ENCODE peak calls at places on chromosomes 7 and 10, in eight cellular contexts. R is cardiac muscle cell, H is RWPE2, W is bronchial epithelial cell, A is transverse colon, S is astrocyte of the spinal cord, D is brain microvascular endothelial cell, F is astrocyte of the cerebellum. T is an unnamed sample.

GRCh38 chr7:79453558-79454324 is at the start of gene MAGI2:
- DNase-seq in W (peak; percentile 20), A (peak; percentile 63), D (peak; percentile 84), H (peak; percentile 41), S (peak; percentile 83), R (peak; percentile 78), F (no peak), T (no peak)

GRCh38 chr7:131111081-131111576 is 216.5 kb upstream of the MKLN1 start:
- DNase-seq in S (peak; percentile 70), F (no peak), H (no peak), W (peak; percentile 81), R (no peak), A (peak; percentile 15), D (peak; percentile 88), T (peak; percentile 56)

GRCh38 chr10:58746470-58747185 is 234.0 kb downstream of the BICC1 start:
- DNase-seq in W (no peak), F (peak; percentile 44), D (no peak), H (no peak), A (no peak), R (peak; percentile 19), S (no peak), T (no peak)

GRCh38 chr7:91082854-91083495 is 181.3 kb upstream of the FZD1 start:
- DNase-seq in W (peak; percentile 30), A (no peak), S (peak; percentile 59), R (peak; percentile 18), F (peak; percentile 48), H (no peak), D (no peak), T (no peak)

GRCh38 chr10:77844713-77845454 is 81.7 kb downstream of the DLG5 start:
- DNase-seq in R (no peak), F (peak; percentile 76), A (peak; percentile 66), H (peak; percentile 86), S (peak; percentile 82), D (peak; percentile 79), W (peak; percentile 89), T (peak; percentile 71)

GRCh38 chr10:5533098-5533731 is 8.5 kb downstream of the CALML3 start:
- DNase-seq in R (peak; percentile 17), W (no peak), D (no peak), A (peak; percentile 6), H (no peak), F (no peak), S (no peak), T (no peak)

GRCh38 chr7:156783864-156784263 is 109.1 kb downstream of the LMBR1 start:
- DNase-seq in H (no peak), R (no peak), D (no peak), S (peak; percentile 15), W (no peak), A (no peak), F (no peak), T (no peak)

GRCh38 chr7:35630573-35630972 is 64.4 kb downstream of the HERPUD2 start:
- DNase-seq in F (peak; percentile 33), R (no peak), W (peak; percentile 8), S (peak; percentile 64), H (no peak), A (no peak), D (peak; percentile 12), T (peak; percentile 14)

GRCh38 chr7:30652132-30652531 is 30.1 kb downstream of the CRHR2 start:
- DNase-seq in S (no peak), R (no peak), D (no peak), H (peak; percentile 25), A (no peak), W (no peak), F (no peak), T (no peak)

GRCh38 chr10:971150-971542 is 17.1 kb upstream of the GTPBP4 start:
- DNase-seq in W (no peak), D (no peak), H (no peak), R (no peak), S (no peak), A (no peak), F (no peak), T (no peak)

GRCh38 chr7:148987751-148988512 is 40.4 kb downstream of the PDIA4 start:
- DNase-seq in H (no peak), W (peak; percentile 39), S (no peak), A (no peak), F (no peak), R (peak; percentile 56), D (no peak), T (no peak)

GRCh38 chr7:100683659-100684533 is 10.2 kb downstream of the GIGYF1 start:
- DNase-seq in S (no peak), R (no peak), H (no peak), F (no peak), D (no peak), W (no peak), A (no peak), T (no peak)

GRCh38 chr7:156113733-156114132 is 301.5 kb upstream of the SHH start:
- DNase-seq in A (no peak), R (no peak), S (no peak), F (no peak), W (no peak), H (no peak), D (no peak), T (no peak)

GRCh38 chr10:7464703-7465102 is 53.9 kb upstream of the SFMBT2 start:
- DNase-seq in F (no peak), H (no peak), A (no peak), R (no peak), S (no peak), D (no peak), W (no peak), T (no peak)

GRCh38 chr7:3245721-3246120 is 55.3 kb upstream of the SDK1 start:
- DNase-seq in H (no peak), S (no peak), F (no peak), A (no peak), R (no peak), W (no peak), D (no peak), T (no peak)

GRCh38 chr7:150955519-150956394 is 22.4 kb downstream of the KCNH2 start:
- DNase-seq in D (no peak), H (no peak), F (no peak), W (no peak), R (peak; percentile 86), A (peak; percentile 60), S (no peak), T (no peak)

DNA sequence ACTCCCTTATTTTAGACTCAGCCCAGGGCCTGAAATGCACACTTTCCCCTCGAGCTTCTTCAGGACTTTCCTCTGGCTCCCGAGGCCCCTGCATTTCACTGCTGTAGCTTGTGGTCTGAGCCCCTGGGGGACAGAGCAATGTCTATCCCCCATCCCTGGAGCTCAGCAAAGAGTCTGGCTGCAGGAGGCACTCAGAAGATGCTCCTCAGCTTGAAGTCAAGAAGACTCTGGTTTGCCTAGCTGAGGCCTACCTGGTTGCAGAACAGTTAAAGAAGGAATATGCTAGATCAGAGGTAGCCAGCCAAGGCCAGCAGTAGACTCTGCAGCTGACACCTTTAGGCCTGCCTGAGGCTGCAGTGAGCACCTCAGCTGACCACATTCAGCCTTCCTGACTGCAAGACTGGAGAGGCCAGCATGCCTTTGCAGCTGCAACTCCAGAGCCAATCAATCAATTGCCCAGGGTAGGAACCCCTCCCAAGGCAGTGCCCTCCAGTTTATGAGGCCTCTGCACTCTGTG is 36.9 kb upstream of the IKZF1 start:
- DNase-seq in S (no peak), D (no peak), W (no peak), F (no peak), H (no peak), R (no peak), A (no peak), T (no peak)
- H3K4me3 ChIP-seq in S (no peak overlapping the region), D (no peak overlapping the region), W (no peak overlapping the region), F (no peak overlapping the region), H (no peak overlapping the region), R (no peak overlapping the region), A (no peak overlapping the region), T (no peak overlapping the region)

GRCh38 chr7:23012797-23013714 is 874 bp downstream of the HYCC1 start:
- DNase-seq in H (no peak), W (no peak), A (peak; percentile 15), F (no peak), S (peak; percentile 30), R (peak; percentile 55), D (peak; percentile 18), T (no peak)
- TF ChIP-seq CTCF in H (no peak), W (no peak), A (no peak), F (peak; percentile 1), S (peak; percentile 15), R (no peak), D (peak; percentile 31), T (no peak)

GRCh38 chr7:21430575-21430954 is 2.7 kb downstream of the SP4 start:
- DNase-seq in R (no peak), A (no peak), F (no peak), H (no peak), S (no peak), W (no peak), D (no peak), T (no peak)

GRCh38 chr7:21427861-21428641 is at the start of gene SP4:
- DNase-seq in S (peak; percentile 96), W (peak; percentile 82), A (peak; percentile 97), R (peak; percentile 96), F (peak; percentile 88), H (peak; percentile 96), D (peak; percentile 94), T (peak; percentile 52)

GRCh38 chr7:21428642-21428941 is 709 bp downstream of the SP4 start:
- DNase-seq in F (no peak), D (no peak), W (no peak), H (no peak), A (no peak), R (no peak), S (no peak), T (no peak)

GRCh38 chr7:21429786-21430574 is 2.1 kb downstream of the SP4 start:
- DNase-seq in W (no peak), F (no peak), H (no peak), A (no peak), D (no peak), S (no peak), R (no peak), T (no peak)

GRCh38 chr7:21429021-21429420 is 1.1 kb downstream of the SP4 start:
- DNase-seq in A (no peak), W (no peak), S (no peak), R (no peak), D (no peak), F (no peak), H (no peak), T (no peak)
- H3K4me3 ChIP-seq in A (peak overlapping the region; percentile 97), W (no peak overlapping the region), S (peak overlapping the region; percentile 72), R (peak overlapping the region; percentile 42), D (peak overlapping the region; percentile 66), F (peak overlapping the region; percentile 93), H (peak overlapping the region; percentile 90), T (peak overlapping the region; percentile 70)

DNA sequence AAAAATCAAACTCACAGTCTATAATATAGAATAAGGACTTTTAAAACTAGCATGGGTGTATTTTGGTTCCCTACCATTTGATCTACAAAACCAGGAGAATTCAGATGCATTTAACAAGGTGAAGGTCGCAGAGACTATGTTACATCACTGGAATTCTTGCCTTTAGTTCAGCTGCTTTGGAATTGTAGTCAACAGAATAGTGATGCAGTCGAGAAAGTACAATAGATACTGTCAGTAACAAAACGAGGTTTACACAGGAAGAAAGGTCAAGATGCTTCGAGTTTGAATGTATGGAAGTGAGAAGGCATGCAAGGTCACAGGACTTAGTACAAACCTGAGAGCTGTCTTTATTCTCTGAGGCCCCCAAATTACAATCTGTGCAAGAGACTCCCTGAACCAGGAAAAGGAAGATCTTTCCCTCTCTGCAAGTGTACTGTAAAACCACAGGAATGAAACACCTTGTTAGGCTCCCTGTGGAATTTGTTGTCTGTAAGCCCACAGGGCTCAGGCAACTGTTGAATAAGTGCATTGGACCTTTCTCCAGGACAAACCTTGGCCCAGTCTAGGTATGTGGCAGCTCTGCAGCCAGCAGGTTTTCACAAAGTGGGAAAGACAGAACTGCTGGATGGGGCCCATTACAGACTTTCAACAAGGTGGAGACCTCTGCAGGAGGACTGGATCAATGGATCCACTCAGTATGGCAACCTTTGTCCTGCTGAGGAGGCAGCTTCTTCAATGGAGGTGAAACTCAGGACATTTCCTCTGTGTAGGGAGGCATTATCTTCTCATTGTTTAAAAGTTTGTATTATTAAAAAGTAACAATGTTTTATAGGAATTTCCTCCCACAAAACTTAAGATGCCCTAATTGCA is 101.1 kb upstream of the GSDME start:
- DNase-seq in A (no peak), W (no peak), F (no peak), D (no peak), H (no peak), S (no peak), R (no peak), T (no peak)
- TF ChIP-seq CTCF in A (no peak), W (no peak), F (no peak), D (no peak), H (no peak), S (no peak), R (no peak), T (no peak)

T was measured in AG04449.